ENCODE peak calls at places on chromosomes 12 and 14, in ten cellular contexts. H is body of pancreas; N is Karpas-422; K is retina; D is effector memory CD4-positive, alpha-beta T cell; U is T-helper 22 cell; C is central memory CD8-positive, alpha-beta T cell; S is non-pigmented ciliary epithelial cell; R is skeletal muscle cell; M is AG20443. T is an unnamed sample.

GRCh38 chr14:62921466-62921865 is 123.8 kb downstream of the KCNH5 start:
- DNase-seq in H (no peak), N (no peak), K (no peak), D (no peak), U (no peak), C (no peak), S (no peak), R (no peak), M (no peak), T (no peak)

GRCh38 chr12:132724506-132725220 is 14.0 kb downstream of the PGAM5 start:
- DNase-seq in H (no peak), N (no peak), K (peak; percentile 21), D (no peak), U (no peak), C (no peak), S (no peak), R (peak; percentile 3), M (peak; percentile 37), T (no peak)

GRCh38 chr14:103123128-103123633 is at the start of gene TNFAIP2:
- DNase-seq in H (peak; percentile 33), N (no peak), K (no peak), D (no peak), U (no peak), C (no peak), S (no peak), R (no peak), M (peak; percentile 88), T (no peak)

GRCh38 chr14:77878783-77879182 is 78.9 kb downstream of the ADCK1 start:
- DNase-seq in H (peak; percentile 31), N (no peak), K (no peak), D (no peak), U (no peak), C (no peak), S (no peak), R (no peak), M (no peak), T (no peak)

GRCh38 chr12:64883264-64884163 is 59.1 kb downstream of the TBC1D30 start:
- DNase-seq in H (no peak), N (no peak), K (no peak), D (no peak), U (no peak), C (no peak), S (no peak), R (no peak), M (no peak), T (no peak)

GRCh38 chr12:20148241-20148640 is 220.1 kb upstream of the PDE3A start:
- DNase-seq in H (no peak), N (no peak), K (no peak), D (no peak), U (no peak), C (no peak), S (no peak), R (no peak), M (no peak), T (no peak)

GRCh38 chr14:68668531-68668930 is 124.3 kb downstream of the ZFP36L1 start:
- DNase-seq in H (no peak), N (no peak), K (no peak), D (no peak), U (no peak), C (no peak), S (no peak), R (no peak), M (no peak), T (no peak)

GRCh38 chr12:85573635-85574214 is 262.5 kb downstream of the RASSF9 start:
- DNase-seq in H (no peak), N (no peak), K (no peak), D (no peak), U (no peak), C (no peak), S (no peak), R (no peak), M (no peak), T (no peak)

GRCh38 chr12:114168061-114168460 is 201.9 kb upstream of the RBM19 start:
- DNase-seq in H (no peak), N (no peak), K (no peak), D (no peak), U (no peak), C (no peak), S (no peak), R (peak; percentile 47), M (peak; percentile 86), T (no peak)

GRCh38 chr14:61211476-61212262 is 69.5 kb downstream of the TMEM30B start:
- DNase-seq in H (no peak), N (no peak), K (peak; percentile 63), D (no peak), U (no peak), C (no peak), S (no peak), R (no peak), M (no peak), T (no peak)

GRCh38 chr14:73645248-73645610 is 443 bp downstream of the DNAL1 start:
- DNase-seq in H (no peak), N (no peak), K (no peak), D (no peak), U (no peak), C (no peak), S (no peak), R (no peak), M (no peak), T (no peak)

GRCh38 chr12:124388679-124389536 is 94.0 kb downstream of the RFLNA start:
- DNase-seq in H (peak; percentile 92), N (peak; percentile 85), K (peak; percentile 88), D (peak; percentile 36), U (peak; percentile 45), C (peak; percentile 41), S (peak; percentile 44), R (peak; percentile 78), M (peak; percentile 88), T (no peak)

GRCh38 chr12:7075518-7075917 is 15.0 kb downstream of the C1S start:
- DNase-seq in H (no peak), N (no peak), K (no peak), D (no peak), U (no peak), C (no peak), S (no peak), R (no peak), M (no peak), T (no peak)

GRCh38 chr12:112107306-112107705 is 1.3 kb downstream of the NAA25 start:
- DNase-seq in H (no peak), N (no peak), K (no peak), D (no peak), U (no peak), C (no peak), S (no peak), R (no peak), M (no peak), T (no peak)

GRCh38 chr14:67493092-67493717 is 4.7 kb upstream of the TMEM229B start:
- DNase-seq in H (no peak), N (peak; percentile 83), K (no peak), D (no peak), U (no peak), C (no peak), S (no peak), R (no peak), M (no peak), T (no peak)

GRCh38 chr12:40439771-40440492 is 215.1 kb downstream of the LRRK2 start:
- DNase-seq in H (no peak), N (no peak), K (no peak), D (no peak), U (no peak), C (no peak), S (no peak), R (no peak), M (no peak), T (no peak)

GRCh38 chr12:68479261-68479581 is 131.5 kb upstream of the RAP1B start:
- DNase-seq in H (no peak), N (no peak), K (peak; percentile 5), D (no peak), U (no peak), C (no peak), S (no peak), R (no peak), M (peak; percentile 61), T (no peak)

GRCh38 chr12:106020736-106021135 is 118.0 kb downstream of the NUAK1 start:
- DNase-seq in H (no peak), N (no peak), K (no peak), D (no peak), U (no peak), C (no peak), S (no peak), R (no peak), M (no peak), T (no peak)

GRCh38 chr12:1865284-1865866 is 45.0 kb downstream of the LRTM2 start:
- DNase-seq in H (no peak), N (no peak), K (no peak), D (no peak), U (no peak), C (no peak), S (no peak), R (no peak), M (no peak), T (no peak)

GRCh38 chr14:94394594-94395305 is 6.3 kb upstream of the SERPINA1 start:
- DNase-seq in H (peak; percentile 29), N (no peak), K (no peak), D (no peak), U (no peak), C (no peak), S (no peak), R (peak; percentile 80), M (peak; percentile 70), T (no peak)

GRCh38 chr12:105325117-105325516 is 5.4 kb upstream of the C12orf75 start:
- DNase-seq in H (no peak), N (no peak), K (no peak), D (no peak), U (no peak), C (no peak), S (no peak), R (no peak), M (no peak), T (no peak)

GRCh38 chr14:68328509-68328908 is 464.4 kb downstream of the ZFP36L1 start:
- DNase-seq in H (no peak), N (no peak), K (no peak), D (no peak), U (no peak), C (no peak), S (no peak), R (no peak), M (no peak), T (no peak)

GRCh38 chr12:51005671-51006070 is 20.5 kb downstream of the SLC11A2 start:
- DNase-seq in H (no peak), N (no peak), K (no peak), D (no peak), U (no peak), C (no peak), S (no peak), R (no peak), M (no peak), T (peak; percentile 87)